ENCODE peak calls at places on chromosomes 16 and 17, in six cellular contexts. K is transverse colon, Z is heart left ventricle, X is kidney, H is mucosa of descending colon, Y is A549. M is an unnamed sample. For H3K4me1 and H3K9me3, the result is how much of the 10 kb centered on the place peaks cover.

GRCh38 chr17:5049314-5049819 is 14.1 kb upstream of the SLC52A1 start:
- DNase-seq in K (peak), Z (no peak), X (peak), H (peak), Y (no peak), M (no peak)

GRCh38 chr17:81942167-81942553 is 4.9 kb downstream of the MYADML2 start:
- DNase-seq in K (no peak), Z (no peak), X (peak), H (no peak), Y (no peak), M (no peak)

GRCh38 chr17:82863941-82864720 is 24.3 kb upstream of the ZNF750 start:
- DNase-seq in K (peak), Z (no peak), X (no peak), H (no peak), Y (no peak), M (no peak)

GRCh38 chr16:12337776-12338655 is 361.5 kb downstream of the SNX29 start:
- DNase-seq in K (no peak), Z (no peak), X (no peak), H (no peak), Y (no peak), M (no peak)

GRCh38 chr17:63961355-63962207 is 11.1 kb downstream of the SCN4A start:
- DNase-seq in K (peak), Z (peak), X (peak), H (peak), Y (peak), M (peak)

GRCh38 chr17:49577978-49578893 is 2.6 kb downstream of the NXPH3 start:
- DNase-seq in K (no peak), Z (no peak), X (no peak), H (no peak), Y (no peak), M (no peak)

GRCh38 chr17:51759260-51759659 is 399.3 kb downstream of the CA10 start:
- DNase-seq in K (no peak), Z (no peak), X (no peak), H (no peak), Y (no peak), M (no peak)

GRCh38 chr17:27218719-27219488 is 75.0 kb upstream of the WSB1 start:
- DNase-seq in K (peak), Z (no peak), X (no peak), H (no peak), Y (no peak), M (no peak)

GRCh38 chr17:79792984-79793923 is 3.6 kb downstream of the CBX8 start:
- DNase-seq in K (no peak), Z (no peak), X (peak), H (peak), Y (peak), M (no peak)

GRCh38 chr16:84739349-84740124 is 39.7 kb downstream of the USP10 start:
- DNase-seq in K (no peak), Z (no peak), X (no peak), H (no peak), Y (no peak), M (no peak)

DNA sequence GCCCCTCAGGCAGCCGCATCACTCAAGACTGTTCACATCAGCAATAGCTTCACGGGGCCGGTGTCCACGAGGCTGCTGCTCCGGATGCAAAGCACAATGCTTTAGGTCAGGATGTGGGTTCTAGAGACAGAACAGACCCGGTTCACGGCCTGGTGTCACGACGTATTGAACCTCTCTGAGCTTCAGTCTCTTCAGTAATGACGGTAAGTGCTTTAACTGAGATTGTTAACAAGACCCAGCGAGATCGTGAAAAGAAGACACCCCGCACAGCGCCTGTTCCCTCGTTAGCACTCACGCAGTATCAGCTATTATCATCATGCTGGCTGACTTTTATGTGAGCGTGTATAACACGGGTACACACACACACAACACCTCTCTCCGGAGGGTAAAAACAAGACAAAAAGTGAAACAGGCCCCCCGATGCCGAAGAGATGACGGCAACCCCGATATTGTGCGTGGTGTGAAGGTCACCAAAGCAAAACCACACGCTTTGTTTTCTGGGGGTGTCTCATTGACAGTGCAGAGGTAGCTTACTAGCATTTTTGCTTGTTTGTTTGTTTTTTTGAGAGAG is 21.4 kb upstream of the ABR start:
- DNase-seq in K (no peak), Z (no peak), X (no peak), H (no peak), Y (no peak), M (no peak)
- H3K4me3 ChIP-seq in K (no peak), Z (no peak), X (no peak), H (no peak), Y (no peak), M (no peak)

GRCh38 chr17:38512473-38513058 is 84.3 kb downstream of the ARHGAP23 start:
- DNase-seq in K (no peak), Z (no peak), X (peak), H (no peak), Y (no peak), M (no peak)
- H3K4me1 ChIP-seq in K (under half), Z (under half), X (under half), H (under half), Y (under half), M (under half)

DNA sequence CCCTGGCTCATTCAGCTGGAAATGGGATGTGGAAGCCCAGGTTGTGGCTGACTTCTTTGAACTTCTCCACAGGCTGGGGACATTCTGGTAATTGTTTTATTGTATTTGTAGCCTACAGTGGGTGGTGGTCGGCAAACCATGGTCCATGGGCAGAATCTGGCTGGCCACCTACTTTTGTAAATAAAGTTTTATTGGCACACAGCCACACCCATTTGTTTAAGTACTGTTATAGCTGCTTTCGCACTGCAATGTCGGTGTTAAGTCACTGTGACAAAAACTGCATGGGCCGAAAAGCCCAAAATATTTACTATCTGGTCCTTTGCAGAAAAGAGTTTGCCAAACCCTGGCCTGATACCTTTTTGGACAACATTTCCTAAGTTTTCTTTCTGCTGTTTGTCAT is 86.2 kb downstream of the NTN1 start:
- DNase-seq in K (no peak), Z (no peak), X (no peak), H (no peak), Y (no peak), M (no peak)
- H3K9me3 ChIP-seq in K (under half), Z (under half), X (under half), H (under half), Y (under half), M (under half)

GRCh38 chr17:72392056-72393010 is 271.5 kb downstream of the SOX9 start:
- DNase-seq in K (no peak), Z (no peak), X (peak), H (no peak), Y (no peak), M (no peak)
- H3K4me3 ChIP-seq in K (no peak), Z (no peak), X (peak), H (no peak), Y (no peak), M (no peak)

GRCh38 chr17:38704645-38705522 is at the start of gene MLLT6:
- DNase-seq in K (peak), Z (peak), X (peak), H (peak), Y (peak), M (peak)
- H3K4me1 ChIP-seq in K (under half), Z (under half), X (under half), H (under half), Y (under half), M (under half)

DNA sequence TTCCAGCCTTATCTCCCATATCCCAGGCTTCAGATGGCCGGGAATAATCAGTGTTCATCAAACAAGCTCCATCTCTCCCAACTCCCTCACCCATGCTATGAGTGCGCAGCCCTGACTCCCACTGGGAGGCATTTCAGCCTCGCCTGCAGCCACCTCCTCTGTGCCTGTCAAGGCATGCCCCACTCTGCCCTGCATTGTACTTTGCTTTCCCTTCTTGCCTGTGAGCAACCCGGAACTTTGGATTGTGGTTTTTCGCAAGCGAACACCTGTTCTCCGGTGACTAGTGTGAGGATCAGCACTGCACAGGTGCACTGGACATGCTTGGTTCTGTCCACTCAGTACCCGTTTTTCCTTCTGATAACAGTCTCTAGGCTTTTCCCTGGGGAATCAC is 9.2 kb downstream of the CHST6 start:
- DNase-seq in K (peak), Z (no peak), X (no peak), H (peak), Y (no peak), M (no peak)
- H3K9me3 ChIP-seq in K (under half), Z (under half), X (under half), H (under half), Y (under half), M (under half)

GRCh38 chr17:42767512-42767911 is 5.7 kb upstream of the VPS25 start:
- DNase-seq in K (no peak), Z (no peak), X (no peak), H (no peak), Y (no peak), M (no peak)

GRCh38 chr17:42760652-42761581 is at the start of gene RAMP2:
- DNase-seq in K (no peak), Z (peak), X (peak), H (peak), Y (peak), M (no peak)

GRCh38 chr17:42759982-42760651 is 910 bp upstream of the RAMP2 start:
- DNase-seq in K (no peak), Z (no peak), X (no peak), H (no peak), Y (no peak), M (no peak)

GRCh38 chr17:42766124-42766523 is 5.1 kb downstream of the RAMP2 start:
- DNase-seq in K (no peak), Z (no peak), X (no peak), H (no peak), Y (no peak), M (no peak)

GRCh38 chr17:42761638-42762037 is 611 bp downstream of the RAMP2 start:
- DNase-seq in K (no peak), Z (no peak), X (no peak), H (no peak), Y (no peak), M (no peak)
- H3K4me3 ChIP-seq in K (peak), Z (peak), X (peak), H (no peak), Y (peak), M (peak)

GRCh38 chr17:78414178-78415162 is 36.0 kb downstream of the PGS1 start:
- DNase-seq in K (no peak), Z (no peak), X (peak), H (no peak), Y (no peak), M (no peak)
- H3K4me1 ChIP-seq in K (under half), Z (half or more), X (under half), H (half or more), Y (under half), M (under half)

DNA sequence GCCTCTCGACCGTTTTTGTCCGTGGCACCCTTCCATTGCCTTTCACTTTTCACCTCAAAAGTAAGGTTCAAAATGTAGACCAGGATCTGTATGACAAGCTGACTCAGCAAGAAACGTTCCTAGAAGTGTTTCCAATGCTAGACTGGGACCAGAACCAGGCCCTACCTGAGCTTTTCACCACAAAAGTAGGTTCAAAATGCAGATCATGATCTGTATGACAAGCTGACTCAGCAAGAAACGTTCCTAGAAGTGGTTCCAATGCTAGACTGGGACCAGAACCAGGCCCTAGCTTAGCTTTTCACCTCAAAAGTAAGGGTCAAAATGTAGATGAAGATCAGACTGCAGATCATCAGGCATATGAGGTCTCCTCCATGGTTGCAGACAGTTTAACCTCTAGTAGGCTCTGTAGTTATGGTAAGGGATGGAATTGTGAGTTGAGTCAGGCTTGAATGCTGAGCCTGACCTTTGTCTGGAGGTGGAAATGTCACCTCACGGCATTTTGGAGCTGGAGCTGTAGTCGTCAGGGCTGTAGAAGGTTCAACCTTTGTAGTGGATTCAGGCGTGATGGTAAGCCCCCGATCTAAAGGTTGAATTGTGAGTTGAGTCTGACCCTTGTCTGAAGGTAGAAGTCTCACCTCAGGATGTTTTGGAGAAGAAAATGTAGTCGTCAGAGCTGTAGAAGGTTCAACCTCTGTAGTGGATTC is 50.2 kb upstream of the TMEM97 start:
- DNase-seq in K (no peak), Z (no peak), X (no peak), H (no peak), Y (no peak), M (no peak)
- H3K9me3 ChIP-seq in K (under half), Z (under half), X (under half), H (under half), Y (under half), M (under half)

M was measured in HAP-1.